ENCODE peak calls at places on chromosomes 11 and 22, in seven cellular contexts. M is fibroblast of the aortic adventitia, G is lung, Q is stomach, J is IMR-90, P is GM12878, X is Peyer's patch. F is an unnamed sample.

GRCh38 chr22:19746726-19747125 is 13.9 kb upstream of the TBX1 start:
- DNase-seq in M (no peak), G (no peak), Q (no peak), J (no peak), P (no peak), X (no peak), F (no peak)

GRCh38 chr11:46198873-46199250 is 77.6 kb upstream of the PHF21A start:
- DNase-seq in M (no peak), G (no peak), Q (no peak), J (no peak), P (no peak), X (no peak), F (no peak)

GRCh38 chr11:749731-750130 is 2.5 kb downstream of the TALDO1 start:
- DNase-seq in M (peak; percentile 30), G (no peak), Q (no peak), J (no peak), P (no peak), X (no peak), F (no peak)

GRCh38 chr11:71171024-71171423 is 81.4 kb downstream of the SHANK2 start:
- DNase-seq in M (no peak), G (no peak), Q (no peak), J (no peak), P (no peak), X (peak; percentile 17), F (no peak)

GRCh38 chr11:46293616-46294015 is 16.2 kb downstream of the CREB3L1 start:
- DNase-seq in M (peak; percentile 89), G (no peak), Q (no peak), J (peak; percentile 98), P (no peak), X (no peak), F (peak; percentile 76)

GRCh38 chr22:17563936-17564391 is 666 bp downstream of the SLC25A18 start:
- DNase-seq in M (peak; percentile 73), G (no peak), Q (no peak), J (peak; percentile 27), P (no peak), X (no peak), F (peak; percentile 75)

GRCh38 chr11:32615422-32615821 is 31.8 kb downstream of the EIF3M start:
- DNase-seq in M (peak; percentile 45), G (no peak), Q (no peak), J (no peak), P (no peak), X (no peak), F (peak; percentile 72)

GRCh38 chr11:35138949-35139881 is at the start of gene CD44:
- DNase-seq in M (peak; percentile 88), G (peak; percentile 79), Q (peak; percentile 66), J (peak; percentile 86), P (no peak), X (peak; percentile 89), F (peak; percentile 82)

GRCh38 chr11:40187092-40187403 is 1272.4 kb downstream of the LRRC4C start:
- DNase-seq in M (no peak), G (no peak), Q (no peak), J (no peak), P (no peak), X (no peak), F (no peak)

GRCh38 chr11:60625262-60625661 is 74.2 kb upstream of the MS4A8 start:
- DNase-seq in M (peak; percentile 19), G (no peak), Q (peak; percentile 34), J (peak; percentile 23), P (no peak), X (peak; percentile 47), F (peak; percentile 17)

GRCh38 chr11:33751878-33752277 is 15.7 kb upstream of the CD59 start:
- DNase-seq in M (no peak), G (no peak), Q (no peak), J (no peak), P (no peak), X (no peak), F (no peak)

GRCh38 chr11:104581246-104581980 is 316.8 kb downstream of the CASP12 start:
- DNase-seq in M (no peak), G (no peak), Q (no peak), J (peak; percentile 69), P (no peak), X (no peak), F (no peak)

GRCh38 chr11:2668876-2669275 is 30.9 kb downstream of the KCNQ1OT1 start:
- DNase-seq in M (no peak), G (no peak), Q (peak; percentile 13), J (no peak), P (no peak), X (peak; percentile 14), F (no peak)

GRCh38 chr11:74679513-74679865 is 51.7 kb downstream of the CHRDL2 start:
- DNase-seq in M (no peak), G (no peak), Q (no peak), J (no peak), P (no peak), X (peak; percentile 24), F (no peak)

GRCh38 chr11:23556163-23556750 is 696.0 kb upstream of the CCDC179 start:
- DNase-seq in M (no peak), G (no peak), Q (no peak), J (no peak), P (no peak), X (no peak), F (no peak)

GRCh38 chr11:57310630-57311086 is 14.1 kb downstream of the TNKS1BP1 start:
- DNase-seq in M (peak; percentile 65), G (peak; percentile 84), Q (no peak), J (peak; percentile 27), P (no peak), X (no peak), F (peak; percentile 65)

GRCh38 chr11:61688368-61689163 is 8.4 kb downstream of the DAGLA start:
- DNase-seq in M (peak; percentile 88), G (peak; percentile 54), Q (peak; percentile 70), J (no peak), P (no peak), X (peak; percentile 84), F (peak; percentile 56)

GRCh38 chr11:128156486-128156885 is 430.9 kb downstream of the ETS1 start:
- DNase-seq in M (no peak), G (no peak), Q (no peak), J (no peak), P (no peak), X (no peak), F (no peak)

GRCh38 chr11:82546556-82547162 is 187.0 kb downstream of the FAM181B start:
- DNase-seq in M (no peak), G (no peak), Q (no peak), J (no peak), P (no peak), X (no peak), F (no peak)

GRCh38 chr22:39871008-39871798 is 22.4 kb downstream of the ENTHD1 start:
- DNase-seq in M (no peak), G (no peak), Q (no peak), J (no peak), P (no peak), X (no peak), F (no peak)

GRCh38 chr11:23257556-23257955 is 397.3 kb upstream of the CCDC179 start:
- DNase-seq in M (no peak), G (no peak), Q (no peak), J (no peak), P (no peak), X (no peak), F (no peak)

GRCh38 chr22:12601870-12602779 is 2925.9 kb upstream of the OR11H1 start:
- DNase-seq in M (no peak), G (no peak), Q (peak; percentile 29), J (no peak), P (no peak), X (peak; percentile 58), F (no peak)
- H3K4me3 ChIP-seq in M (peak overlapping the region; percentile 19), G (no peak overlapping the region), Q (no peak overlapping the region), J (peak overlapping the region; percentile 24), P (no peak overlapping the region), X (no peak overlapping the region), F (no peak overlapping the region)

GRCh38 chr22:33163815-33164214 is 105.6 kb upstream of the SYN3 start:
- DNase-seq in M (no peak), G (no peak), Q (no peak), J (no peak), P (no peak), X (no peak), F (no peak)
- TF ChIP-seq CTCF in M (no peak), G (no peak), Q (no peak), J (no peak), P (no peak), X (no peak), F (no peak)

GRCh38 chr11:122287401-122287800 is 171.4 kb upstream of the BLID start:
- DNase-seq in M (no peak), G (no peak), Q (no peak), J (no peak), P (no peak), X (no peak), F (no peak)
- H3K4me3 ChIP-seq in M (no peak overlapping the region), G (no peak overlapping the region), Q (no peak overlapping the region), J (no peak overlapping the region), P (no peak overlapping the region), X (no peak overlapping the region), F (no peak overlapping the region)

GRCh38 chr11:5992604-5993251 is 5.9 kb upstream of the OR52L1 start:
- DNase-seq in M (peak; percentile 29), G (no peak), Q (no peak), J (peak; percentile 7), P (no peak), X (no peak), F (peak; percentile 30)
- TF ChIP-seq CTCF in M (peak; percentile 60), G (no peak), Q (peak; percentile 45), J (peak; percentile 44), P (peak; percentile 55), X (no peak), F (peak; percentile 59)

DNA sequence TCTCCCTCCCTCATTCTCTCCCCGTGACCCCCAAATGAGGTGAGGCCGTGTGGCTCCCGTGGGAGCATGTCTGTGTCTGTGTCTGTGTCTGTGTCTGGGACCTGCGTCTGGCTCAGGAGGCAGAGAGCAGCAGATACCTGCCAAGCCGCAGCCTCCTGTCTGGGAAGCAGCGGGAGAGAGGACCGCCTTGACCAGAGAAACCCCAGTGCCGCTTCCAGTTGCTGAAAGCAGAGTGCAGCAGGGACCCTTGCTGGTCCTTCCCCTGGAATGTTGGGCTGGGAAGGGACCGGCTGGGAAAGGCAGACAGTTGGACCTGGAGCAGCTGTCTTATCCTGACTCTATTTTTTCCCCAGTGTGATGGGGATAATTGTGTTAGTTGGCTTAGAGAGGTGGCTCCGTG is 525 bp downstream of the CSDC2 start:
- DNase-seq in M (peak; percentile 10), G (no peak), Q (no peak), J (no peak), P (no peak), X (no peak), F (no peak)
- H3K4me3 ChIP-seq in M (peak overlapping the region; percentile 72), G (peak overlapping the region; percentile 19), Q (peak overlapping the region; percentile 35), J (peak overlapping the region; percentile 80), P (no peak overlapping the region), X (no peak overlapping the region), F (peak overlapping the region; percentile 37)

F was measured in fibroblast of pulmonary artery.